ENCODE peak calls at places on chromosomes 11 and 22, in ten cellular contexts. S, B, I, O, J, Y, D, A, M and K are unnamed samples.
A peak's percentile ranks its signal among the peaks of the same experiment; 100 is the strongest.

GRCh38 chr11:134040386-134041297 is 28.2 kb upstream of the JAM3 start:
- DNase-seq in S (no peak), B (no peak), I (no peak), O (no peak), J (no peak), Y (no peak), D (no peak), A (no peak), M (no peak), K (no peak)

GRCh38 chr22:27925331-27925730 is 6.3 kb upstream of the PITPNB start:
- DNase-seq in S (no peak), B (no peak), I (no peak), O (no peak), J (no peak), Y (no peak), D (no peak), A (no peak), M (no peak), K (no peak)

GRCh38 chr11:22982903-22983302 is 122.6 kb upstream of the CCDC179 start:
- DNase-seq in S (no peak), B (no peak), I (no peak), O (no peak), J (no peak), Y (no peak), D (no peak), A (no peak), M (no peak), K (no peak)

GRCh38 chr11:46382644-46383403 is 1.4 kb downstream of the MDK start:
- DNase-seq in S (no peak), B (peak; percentile 30), I (no peak), O (no peak), J (peak; percentile 72), Y (no peak), D (no peak), A (no peak), M (no peak), K (no peak)

GRCh38 chr11:102389253-102389652 is 42.2 kb downstream of the BIRC2 start:
- DNase-seq in S (no peak), B (no peak), I (no peak), O (no peak), J (no peak), Y (no peak), D (no peak), A (no peak), M (no peak), K (no peak)

GRCh38 chr11:78564037-78564888 is 10.4 kb downstream of the NARS2 start:
- DNase-seq in S (no peak), B (peak; percentile 83), I (no peak), O (peak; percentile 51), J (no peak), Y (peak; percentile 40), D (peak; percentile 23), A (no peak), M (peak; percentile 68), K (no peak)

GRCh38 chr22:20172038-20172613 is 21.3 kb upstream of the CCDC188 start:
- DNase-seq in S (no peak), B (no peak), I (no peak), O (no peak), J (no peak), Y (no peak), D (no peak), A (no peak), M (no peak), K (no peak)

GRCh38 chr22:40178417-40179409 is 988 bp downstream of the TNRC6B start:
- DNase-seq in S (no peak), B (peak; percentile 71), I (no peak), O (no peak), J (no peak), Y (no peak), D (peak; percentile 37), A (no peak), M (peak; percentile 33), K (no peak)

GRCh38 chr11:119373917-119374631 is 7.4 kb downstream of the USP2 start:
- DNase-seq in S (peak; percentile 73), B (peak; percentile 79), I (no peak), O (no peak), J (peak; percentile 97), Y (no peak), D (peak; percentile 84), A (peak; percentile 86), M (peak; percentile 55), K (no peak)

GRCh38 chr11:14248577-14248976 is 110.4 kb downstream of the RRAS2 start:
- DNase-seq in S (no peak), B (no peak), I (no peak), O (no peak), J (no peak), Y (no peak), D (no peak), A (no peak), M (no peak), K (no peak)

GRCh38 chr11:105149477-105149876 is 9.9 kb upstream of the CARD18 start:
- DNase-seq in S (no peak), B (no peak), I (no peak), O (no peak), J (no peak), Y (no peak), D (no peak), A (no peak), M (no peak), K (no peak)

GRCh38 chr22:44357962-44358553 is 45.3 kb upstream of the SHISAL1 start:
- DNase-seq in S (no peak), B (no peak), I (peak; percentile 35), O (no peak), J (no peak), Y (no peak), D (peak; percentile 19), A (no peak), M (no peak), K (no peak)

GRCh38 chr11:66115638-66116410 is 45.8 kb downstream of the PACS1 start:
- DNase-seq in S (no peak), B (peak; percentile 55), I (no peak), O (no peak), J (no peak), Y (peak; percentile 92), D (no peak), A (no peak), M (no peak), K (no peak)

GRCh38 chr22:32761251-32761903 is 40.1 kb upstream of the TIMP3 start:
- DNase-seq in S (no peak), B (no peak), I (no peak), O (no peak), J (no peak), Y (no peak), D (no peak), A (no peak), M (no peak), K (no peak)

GRCh38 chr11:111549196-111549868 is 8.8 kb downstream of the LAYN start:
- DNase-seq in S (no peak), B (no peak), I (no peak), O (no peak), J (no peak), Y (no peak), D (no peak), A (no peak), M (no peak), K (no peak)

GRCh38 chr11:9091044-9091936 is at the start of gene SCUBE2:
- DNase-seq in S (no peak), B (no peak), I (no peak), O (no peak), J (peak; percentile 62), Y (no peak), D (peak; percentile 32), A (no peak), M (no peak), K (peak; percentile 46)

GRCh38 chr22:25027959-25028840 is 75.7 kb downstream of the KIAA1671 start:
- DNase-seq in S (no peak), B (peak; percentile 39), I (no peak), O (no peak), J (peak; percentile 88), Y (no peak), D (peak; percentile 52), A (no peak), M (no peak), K (no peak)

DNA sequence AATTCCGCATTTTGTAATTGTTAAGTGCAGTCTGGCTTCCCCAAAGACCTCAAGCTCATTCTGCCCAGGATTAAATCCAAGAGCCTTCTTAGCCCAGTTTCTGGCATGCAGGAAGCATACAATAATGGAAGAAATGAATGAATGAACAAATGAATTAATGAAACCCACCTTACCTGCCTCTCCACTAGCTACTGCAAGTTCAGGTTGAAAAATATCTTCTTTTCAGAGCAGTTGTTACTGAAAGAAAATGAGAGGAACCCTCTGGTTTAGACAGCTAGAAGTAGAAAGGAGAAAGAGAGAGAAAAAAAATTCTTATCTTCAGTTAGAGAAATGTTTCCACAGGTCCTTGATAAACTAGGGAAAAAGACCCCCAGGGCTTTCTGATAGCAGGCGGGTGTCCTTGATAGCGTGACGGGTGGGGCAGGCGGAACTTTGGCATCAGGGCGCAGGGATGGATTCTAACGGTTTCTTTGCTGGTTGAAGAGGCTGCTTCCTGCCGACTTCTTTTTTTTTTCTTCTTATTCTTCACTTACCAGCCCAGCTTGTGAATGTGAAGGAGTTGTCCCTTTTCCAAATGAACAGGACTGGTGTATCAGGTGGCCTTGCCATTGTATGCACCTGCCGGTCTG is 10.1 kb downstream of the LMO2 start:
- DNase-seq in S (no peak), B (no peak), I (no peak), O (no peak), J (no peak), Y (no peak), D (no peak), A (no peak), M (no peak), K (no peak)
- TF ChIP-seq POLR2A in S (no peak), B (no peak), I (no peak), O (no peak), J (no peak), Y (no peak), D (no peak), A (no peak), M (no peak), K (no peak)

DNA sequence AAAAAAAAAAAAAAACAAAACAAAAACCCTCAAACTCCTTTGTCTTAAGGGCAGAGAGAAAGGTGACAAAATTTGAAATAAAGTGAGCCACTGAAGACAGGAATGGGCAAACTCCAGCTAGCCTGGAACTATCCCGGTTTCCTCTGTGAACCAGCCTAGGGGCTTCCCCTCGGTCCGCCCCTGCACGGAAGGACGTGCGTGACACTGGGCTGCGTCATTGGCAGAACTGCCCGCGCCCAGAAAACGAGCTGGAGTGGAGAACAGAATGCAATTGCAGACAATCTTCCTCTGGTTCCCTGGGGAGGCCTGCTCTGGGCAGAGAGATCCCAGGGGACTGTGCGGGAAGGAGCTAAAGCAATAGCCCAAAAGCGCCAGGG is 628 bp downstream of the RAB38 start:
- DNase-seq in S (peak; percentile 55), B (peak; percentile 80), I (peak; percentile 79), O (peak; percentile 45), J (no peak), Y (no peak), D (peak; percentile 74), A (no peak), M (peak; percentile 30), K (no peak)
- TF ChIP-seq POLR2AphosphoS5 in S (no peak), B (no peak), I (peak; percentile 42), O (no peak), J (no peak), Y (no peak), D (peak; percentile 54), A (peak; percentile 76), M (peak; percentile 49), K (no peak)

GRCh38 chr22:30747493-30747892 is 52.8 kb downstream of the OSBP2 start:
- DNase-seq in S (no peak), B (no peak), I (no peak), O (no peak), J (no peak), Y (no peak), D (peak; percentile 68), A (no peak), M (no peak), K (no peak)
- TF ChIP-seq POLR2A in S (no peak), B (no peak), I (no peak), O (no peak), J (no peak), Y (no peak), D (no peak), A (no peak), M (no peak), K (no peak)

GRCh38 chr11:126060651-126061220 is 1.9 kb downstream of the CDON start:
- DNase-seq in S (no peak), B (no peak), I (no peak), O (no peak), J (no peak), Y (no peak), D (no peak), A (no peak), M (no peak), K (no peak)
- TF ChIP-seq POLR2AphosphoS5 in S (no peak), B (no peak), I (no peak), O (no peak), J (no peak), Y (no peak), D (no peak), A (no peak), M (no peak), K (no peak)